ENCODE peak calls at places on chromosomes 16 and 17, in seven cellular contexts. X is EH, M is H7, U is brain pericyte, P is KBM-7, Z is NCI-H1417, G is ureter. C is an unnamed sample.

GRCh38 chr17:73533127-73533526 is 111.1 kb downstream of the SDK2 start:
- DNase-seq in Z (no peak), G (no peak), U (no peak), X (no peak), P (no peak), M (no peak), C (peak; percentile 35)

GRCh38 chr17:77145635-77146632 is 5.2 kb downstream of the SEC14L1 start:
- DNase-seq in M (no peak), X (peak; percentile 96), P (no peak), U (no peak), Z (peak; percentile 21), G (peak; percentile 68), C (peak; percentile 87)

GRCh38 chr17:51741447-51741846 is 417.1 kb downstream of the CA10 start:
- DNase-seq in P (no peak), M (no peak), G (no peak), X (no peak), Z (no peak), U (no peak), C (no peak)

GRCh38 chr17:69712801-69713311 is 298.4 kb downstream of the MAP2K6 start:
- DNase-seq in U (no peak), Z (no peak), M (no peak), P (no peak), G (no peak), X (no peak), C (no peak)

GRCh38 chr16:69709456-69710084 is 16.8 kb downstream of the NQO1 start:
- DNase-seq in M (peak; percentile 54), P (peak; percentile 79), U (peak; percentile 26), G (no peak), Z (peak; percentile 81), X (peak; percentile 74), C (peak; percentile 71)

GRCh38 chr17:37359682-37360188 is 16.1 kb upstream of the C17orf78 start:
- DNase-seq in G (no peak), X (peak; percentile 39), M (no peak), P (no peak), U (no peak), Z (no peak), C (no peak)

GRCh38 chr16:10808218-10808617 is 10.4 kb downstream of the TVP23A start:
- DNase-seq in G (no peak), M (no peak), X (no peak), U (no peak), P (no peak), Z (no peak), C (no peak)

GRCh38 chr16:77898671-77899211 is 110.4 kb downstream of the VAT1L start:
- DNase-seq in U (no peak), X (peak; percentile 71), P (no peak), G (no peak), Z (no peak), M (no peak), C (no peak)

GRCh38 chr17:27216836-27217235 is 77.1 kb upstream of the WSB1 start:
- DNase-seq in P (no peak), G (no peak), U (no peak), Z (no peak), X (no peak), M (no peak), C (no peak)

GRCh38 chr16:23319861-23320615 is 17.9 kb downstream of the SCNN1B start:
- DNase-seq in X (no peak), P (no peak), Z (no peak), M (no peak), U (no peak), G (no peak), C (no peak)

GRCh38 chr17:52660692-52661091 is 502.2 kb upstream of the CA10 start:
- DNase-seq in M (no peak), P (no peak), U (no peak), Z (no peak), G (no peak), X (no peak), C (no peak)

GRCh38 chr16:86375370-86375769 is 135.0 kb upstream of the FOXF1 start:
- DNase-seq in G (no peak), P (no peak), U (no peak), Z (no peak), X (peak; percentile 87), M (no peak), C (peak; percentile 60)

GRCh38 chr16:10097273-10097672 is 85.0 kb downstream of the GRIN2A start:
- DNase-seq in M (no peak), X (peak; percentile 70), U (no peak), G (no peak), P (no peak), Z (no peak), C (no peak)

GRCh38 chr17:76492989-76493501 is 8.2 kb downstream of the RHBDF2 start:
- DNase-seq in U (peak; percentile 87), M (peak; percentile 74), G (peak; percentile 71), X (peak; percentile 90), P (peak; percentile 85), Z (peak; percentile 63), C (peak; percentile 98)

GRCh38 chr17:46863383-46864121 is 12.2 kb downstream of the WNT9B start:
- DNase-seq in P (no peak), M (no peak), Z (no peak), X (no peak), U (no peak), G (no peak), C (peak; percentile 26)

GRCh38 chr16:51550785-51551184 is 399.7 kb upstream of the SALL1 start:
- DNase-seq in M (no peak), X (no peak), Z (no peak), G (no peak), U (no peak), P (no peak), C (no peak)

GRCh38 chr17:3710951-3711383 is 12.7 kb upstream of the HASPIN start:
- DNase-seq in G (peak; percentile 70), P (no peak), M (no peak), Z (no peak), U (no peak), X (peak; percentile 75), C (peak; percentile 69)

GRCh38 chr16:47574091-47575054 is 113.2 kb downstream of the PHKB start:
- DNase-seq in G (no peak), P (no peak), X (peak; percentile 28), Z (no peak), U (no peak), M (no peak), C (peak; percentile 83)

GRCh38 chr17:40541060-40541872 is 24.0 kb downstream of the CCR7 start:
- DNase-seq in P (no peak), M (no peak), G (no peak), Z (no peak), U (no peak), X (no peak), C (no peak)

GRCh38 chr16:74232831-74233465 is 63.7 kb upstream of the PSMD7 start:
- DNase-seq in U (no peak), Z (no peak), M (no peak), X (no peak), P (no peak), G (no peak), C (no peak)

GRCh38 chr17:81365601-81366585 is 29.4 kb upstream of the BAHCC1 start:
- DNase-seq in U (no peak), G (peak; percentile 86), P (peak; percentile 85), Z (peak; percentile 81), M (no peak), X (no peak), C (no peak)

GRCh38 chr17:77433385-77434135 is 292.8 kb downstream of the SEC14L1 start:
- DNase-seq in X (peak; percentile 90), Z (no peak), M (no peak), P (no peak), G (no peak), U (no peak), C (no peak)

GRCh38 chr17:7842380-7842949 is 8.4 kb downstream of the KDM6B start:
- DNase-seq in G (no peak), X (peak; percentile 90), Z (no peak), U (no peak), P (no peak), M (peak; percentile 65), C (peak; percentile 98)

GRCh38 chr17:75749545-75750389 is 15.2 kb downstream of the GALK1 start:
- DNase-seq in P (peak; percentile 78), M (peak; percentile 95), U (no peak), G (peak; percentile 83), Z (peak; percentile 82), X (peak; percentile 75), C (peak; percentile 99)

GRCh38 chr17:81518785-81519283 is 6.2 kb upstream of the ACTG1 start:
- DNase-seq in G (no peak), X (peak; percentile 53), M (peak; percentile 88), U (no peak), Z (peak; percentile 49), P (no peak), C (peak; percentile 97)